ENCODE peak calls at places on chromosome 15, in nine cellular contexts. One of them, this sample, is unnamed.

GRCh38 chr15:22979699-22980188 is 424 bp downstream of the CYFIP1 start:
- DNase-seq in breast epithelium: no peak
- DNase-seq in NAMALWA: no peak
- DNase-seq in AG09319: no peak
- DNase-seq in GM23338: peak
- DNase-seq in pancreas: peak
- DNase-seq in GM23248: peak
- DNase-seq in brain microvascular endothelial cell: no peak
- DNase-seq in left ventricle myocardium inferior: no peak
- DNase-seq in this sample: no peak

GRCh38 chr15:53710906-53711305 is 48.6 kb downstream of the WDR72 start:
- DNase-seq in NAMALWA: no peak
- DNase-seq in brain microvascular endothelial cell: no peak
- DNase-seq in breast epithelium: no peak
- DNase-seq in GM23338: no peak
- DNase-seq in AG09319: no peak
- DNase-seq in left ventricle myocardium inferior: no peak
- DNase-seq in GM23248: no peak
- DNase-seq in pancreas: no peak
- DNase-seq in this sample: no peak

GRCh38 chr15:84840741-84841429 is 23.7 kb downstream of the ALPK3 start:
- DNase-seq in breast epithelium: no peak
- DNase-seq in NAMALWA: no peak
- DNase-seq in GM23338: no peak
- DNase-seq in left ventricle myocardium inferior: peak
- DNase-seq in GM23248: peak
- DNase-seq in brain microvascular endothelial cell: no peak
- DNase-seq in AG09319: peak
- DNase-seq in pancreas: peak
- DNase-seq in this sample: no peak

GRCh38 chr15:40320931-40321371 is 2.5 kb upstream of the INAFM2 start:
- DNase-seq in left ventricle myocardium inferior: no peak
- DNase-seq in AG09319: no peak
- DNase-seq in pancreas: no peak
- DNase-seq in GM23248: peak
- DNase-seq in breast epithelium: no peak
- DNase-seq in brain microvascular endothelial cell: peak
- DNase-seq in NAMALWA: peak
- DNase-seq in GM23338: peak
- DNase-seq in this sample: peak

GRCh38 chr15:25182736-25183445 is 228.1 kb downstream of the SNRPN start:
- DNase-seq in GM23338: peak
- DNase-seq in AG09319: no peak
- DNase-seq in NAMALWA: no peak
- DNase-seq in brain microvascular endothelial cell: no peak
- DNase-seq in pancreas: peak
- DNase-seq in breast epithelium: peak
- DNase-seq in left ventricle myocardium inferior: peak
- DNase-seq in GM23248: no peak
- DNase-seq in this sample: no peak

GRCh38 chr15:45773149-45773548 is 138.3 kb downstream of the SQOR start:
- DNase-seq in GM23248: no peak
- DNase-seq in breast epithelium: no peak
- DNase-seq in NAMALWA: no peak
- DNase-seq in GM23338: no peak
- DNase-seq in brain microvascular endothelial cell: no peak
- DNase-seq in left ventricle myocardium inferior: no peak
- DNase-seq in pancreas: no peak
- DNase-seq in AG09319: no peak
- DNase-seq in this sample: no peak

GRCh38 chr15:27865926-27866325 is 233.2 kb downstream of the OCA2 start:
- DNase-seq in NAMALWA: no peak
- DNase-seq in brain microvascular endothelial cell: no peak
- DNase-seq in left ventricle myocardium inferior: no peak
- DNase-seq in breast epithelium: no peak
- DNase-seq in GM23248: no peak
- DNase-seq in GM23338: no peak
- DNase-seq in AG09319: no peak
- DNase-seq in pancreas: no peak
- DNase-seq in this sample: no peak

GRCh38 chr15:91852741-91853500 is 587 bp upstream of the SLCO3A1 start:
- DNase-seq in left ventricle myocardium inferior: peak
- DNase-seq in pancreas: peak
- DNase-seq in NAMALWA: peak
- DNase-seq in brain microvascular endothelial cell: peak
- DNase-seq in GM23338: peak
- DNase-seq in AG09319: peak
- DNase-seq in GM23248: peak
- DNase-seq in breast epithelium: peak
- DNase-seq in this sample: peak

GRCh38 chr15:101307048-101307896 is 12.2 kb upstream of the SNRPA1 start:
- DNase-seq in AG09319: no peak
- DNase-seq in left ventricle myocardium inferior: no peak
- DNase-seq in NAMALWA: peak
- DNase-seq in breast epithelium: no peak
- DNase-seq in GM23248: no peak
- DNase-seq in GM23338: no peak
- DNase-seq in brain microvascular endothelial cell: no peak
- DNase-seq in pancreas: no peak
- DNase-seq in this sample: no peak

GRCh38 chr15:98017150-98017964 is 56.9 kb downstream of the ARRDC4 start:
- DNase-seq in GM23338: no peak
- DNase-seq in pancreas: no peak
- DNase-seq in left ventricle myocardium inferior: no peak
- DNase-seq in NAMALWA: no peak
- DNase-seq in brain microvascular endothelial cell: no peak
- DNase-seq in breast epithelium: no peak
- DNase-seq in GM23248: no peak
- DNase-seq in AG09319: no peak
- DNase-seq in this sample: no peak

GRCh38 chr15:89328398-89329254 is 6.0 kb downstream of the POLG start:
- DNase-seq in left ventricle myocardium inferior: no peak
- DNase-seq in AG09319: no peak
- DNase-seq in NAMALWA: no peak
- DNase-seq in brain microvascular endothelial cell: no peak
- DNase-seq in pancreas: no peak
- DNase-seq in breast epithelium: no peak
- DNase-seq in GM23248: no peak
- DNase-seq in GM23338: no peak
- DNase-seq in this sample: no peak

GRCh38 chr15:66670698-66671580 is 31.1 kb upstream of the SMAD6 start:
- DNase-seq in brain microvascular endothelial cell: no peak
- DNase-seq in GM23248: no peak
- DNase-seq in GM23338: peak
- DNase-seq in left ventricle myocardium inferior: no peak
- DNase-seq in NAMALWA: no peak
- DNase-seq in breast epithelium: peak
- DNase-seq in AG09319: no peak
- DNase-seq in pancreas: peak
- DNase-seq in this sample: no peak

GRCh38 chr15:69891070-69891491 is 206.6 kb downstream of the TLE3 start:
- DNase-seq in AG09319: no peak
- DNase-seq in GM23338: no peak
- DNase-seq in breast epithelium: no peak
- DNase-seq in NAMALWA: no peak
- DNase-seq in GM23248: no peak
- DNase-seq in brain microvascular endothelial cell: no peak
- DNase-seq in pancreas: no peak
- DNase-seq in left ventricle myocardium inferior: no peak
- DNase-seq in this sample: no peak

GRCh38 chr15:88982304-88982945 is 69.2 kb upstream of the MFGE8 start:
- DNase-seq in GM23248: peak
- DNase-seq in NAMALWA: peak
- DNase-seq in AG09319: peak
- DNase-seq in breast epithelium: no peak
- DNase-seq in brain microvascular endothelial cell: peak
- DNase-seq in left ventricle myocardium inferior: peak
- DNase-seq in GM23338: no peak
- DNase-seq in pancreas: no peak
- DNase-seq in this sample: no peak

GRCh38 chr15:63601727-63602185 is 4.6 kb downstream of the FBXL22 start:
- DNase-seq in GM23338: peak
- DNase-seq in GM23248: no peak
- DNase-seq in left ventricle myocardium inferior: no peak
- DNase-seq in breast epithelium: no peak
- DNase-seq in brain microvascular endothelial cell: no peak
- DNase-seq in pancreas: peak
- DNase-seq in NAMALWA: peak
- DNase-seq in AG09319: no peak
- DNase-seq in this sample: no peak

GRCh38 chr15:58393196-58393790 is 38.5 kb upstream of the LIPC start:
- DNase-seq in NAMALWA: no peak
- DNase-seq in pancreas: no peak
- DNase-seq in GM23338: no peak
- DNase-seq in left ventricle myocardium inferior: no peak
- DNase-seq in GM23248: no peak
- DNase-seq in brain microvascular endothelial cell: no peak
- DNase-seq in AG09319: no peak
- DNase-seq in breast epithelium: no peak
- DNase-seq in this sample: no peak

GRCh38 chr15:35937380-35937779 is 391.4 kb upstream of the DPH6 start:
- DNase-seq in NAMALWA: no peak
- DNase-seq in AG09319: no peak
- DNase-seq in left ventricle myocardium inferior: no peak
- DNase-seq in GM23248: no peak
- DNase-seq in pancreas: no peak
- DNase-seq in brain microvascular endothelial cell: no peak
- DNase-seq in GM23338: no peak
- DNase-seq in breast epithelium: no peak
- DNase-seq in this sample: no peak

GRCh38 chr15:37783290-37783689 is 151.2 kb upstream of the TMCO5A start:
- DNase-seq in GM23338: peak
- DNase-seq in GM23248: no peak
- DNase-seq in NAMALWA: no peak
- DNase-seq in left ventricle myocardium inferior: no peak
- DNase-seq in breast epithelium: no peak
- DNase-seq in brain microvascular endothelial cell: no peak
- DNase-seq in AG09319: no peak
- DNase-seq in pancreas: no peak
- DNase-seq in this sample: no peak

GRCh38 chr15:49137861-49138260 is 17.5 kb downstream of the COPS2 start:
- DNase-seq in AG09319: no peak
- DNase-seq in NAMALWA: no peak
- DNase-seq in left ventricle myocardium inferior: no peak
- DNase-seq in GM23248: peak
- DNase-seq in breast epithelium: no peak
- DNase-seq in GM23338: no peak
- DNase-seq in pancreas: no peak
- DNase-seq in brain microvascular endothelial cell: peak
- DNase-seq in this sample: no peak

GRCh38 chr15:91866971-91867372 is 13.5 kb downstream of the SLCO3A1 start:
- DNase-seq in left ventricle myocardium inferior: peak
- DNase-seq in AG09319: no peak
- DNase-seq in NAMALWA: no peak
- DNase-seq in pancreas: no peak
- DNase-seq in GM23248: peak
- DNase-seq in GM23338: no peak
- DNase-seq in breast epithelium: no peak
- DNase-seq in brain microvascular endothelial cell: no peak
- DNase-seq in this sample: no peak

GRCh38 chr15:90031231-90031791 is 30.2 kb downstream of the ZNF710 start:
- DNase-seq in brain microvascular endothelial cell: peak
- DNase-seq in GM23248: peak
- DNase-seq in left ventricle myocardium inferior: no peak
- DNase-seq in NAMALWA: peak
- DNase-seq in GM23338: no peak
- DNase-seq in breast epithelium: no peak
- DNase-seq in AG09319: no peak
- DNase-seq in pancreas: no peak
- DNase-seq in this sample: peak

GRCh38 chr15:98686983-98687382 is 38.6 kb downstream of the IGF1R start:
- DNase-seq in GM23338: no peak
- DNase-seq in breast epithelium: no peak
- DNase-seq in pancreas: no peak
- DNase-seq in brain microvascular endothelial cell: no peak
- DNase-seq in NAMALWA: no peak
- DNase-seq in AG09319: no peak
- DNase-seq in GM23248: no peak
- DNase-seq in left ventricle myocardium inferior: no peak
- DNase-seq in this sample: no peak

GRCh38 chr15:78212546-78213424 is 21.6 kb downstream of the ACSBG1 start:
- DNase-seq in NAMALWA: no peak
- DNase-seq in pancreas: peak
- DNase-seq in AG09319: no peak
- DNase-seq in left ventricle myocardium inferior: peak
- DNase-seq in brain microvascular endothelial cell: peak
- DNase-seq in breast epithelium: peak
- DNase-seq in GM23248: peak
- DNase-seq in GM23338: no peak
- DNase-seq in this sample: no peak